ENCODE peak calls at places on chromosomes 11 and 22, in six cellular contexts. Q is fibroblast of mammary gland, L is fibroblast of lung, W is AG04449, I is ascending aorta, S is fibroblast of pulmonary artery. X is an unnamed sample.

GRCh38 chr22:48444320-48445112 is 1383.2 kb downstream of the BRD1 start:
- DNase-seq in Q (no peak), L (no peak), W (no peak), I (no peak), S (no peak), X (no peak)

GRCh38 chr11:71244116-71244815 is 8.1 kb downstream of the SHANK2 start:
- DNase-seq in Q (peak), L (peak), W (peak), I (no peak), S (no peak), X (no peak)

GRCh38 chr22:36740716-36741115 is 35.2 kb downstream of the IFT27 start:
- DNase-seq in Q (no peak), L (no peak), W (no peak), I (no peak), S (no peak), X (no peak)

GRCh38 chr11:70109006-70109405 is 30.9 kb downstream of the ANO1 start:
- DNase-seq in Q (no peak), L (no peak), W (no peak), I (no peak), S (no peak), X (no peak)

GRCh38 chr11:78161937-78162336 is 22.5 kb upstream of the ALG8 start:
- DNase-seq in Q (peak), L (no peak), W (no peak), I (no peak), S (peak), X (peak)

GRCh38 chr11:135027461-135027860 is 615.4 kb upstream of the B3GAT1 start:
- DNase-seq in Q (peak), L (peak), W (no peak), I (no peak), S (peak), X (peak)

GRCh38 chr11:102431404-102431803 is 21.2 kb downstream of the TMEM123 start:
- DNase-seq in Q (no peak), L (no peak), W (no peak), I (no peak), S (no peak), X (no peak)

GRCh38 chr22:31102441-31103081 is 4.8 kb downstream of the SELENOM start:
- DNase-seq in Q (peak), L (peak), W (peak), I (peak), S (peak), X (peak)

GRCh38 chr22:38923463-38924196 is 33.8 kb upstream of the APOBEC3A start:
- DNase-seq in Q (peak), L (peak), W (peak), I (peak), S (peak), X (peak)

GRCh38 chr22:46297151-46297819 is 615 bp downstream of the GTSE1 start:
- DNase-seq in Q (peak), L (peak), W (no peak), I (no peak), S (peak), X (no peak)

GRCh38 chr11:11871991-11872401 is 30.2 kb downstream of the USP47 start:
- DNase-seq in Q (no peak), L (no peak), W (no peak), I (no peak), S (no peak), X (no peak)

GRCh38 chr11:63369165-63369970 is at the start of gene SLC22A9:
- DNase-seq in Q (no peak), L (no peak), W (no peak), I (no peak), S (no peak), X (no peak)

GRCh38 chr11:77193915-77194830 is 66.1 kb downstream of the MYO7A start:
- DNase-seq in Q (no peak), L (no peak), W (no peak), I (no peak), S (no peak), X (no peak)

GRCh38 chr11:5690736-5691135 is 1.1 kb downstream of the TRIM22 start:
- DNase-seq in Q (peak), L (peak), W (no peak), I (no peak), S (peak), X (peak)

GRCh38 chr22:24761888-24762675 is 12.4 kb downstream of the PIWIL3 start:
- DNase-seq in Q (no peak), L (no peak), W (no peak), I (no peak), S (peak), X (peak)

GRCh38 chr11:45596571-45596970 is 68.9 kb downstream of the CHST1 start:
- DNase-seq in Q (no peak), L (no peak), W (no peak), I (no peak), S (no peak), X (no peak)

GRCh38 chr22:24601217-24602104 is 1.5 kb upstream of the GGT1 start:
- DNase-seq in Q (no peak), L (no peak), W (no peak), I (no peak), S (no peak), X (no peak)

GRCh38 chr11:86688398-86689179 is 16.2 kb upstream of the ME3 start:
- DNase-seq in Q (peak), L (peak), W (peak), I (peak), S (peak), X (peak)

GRCh38 chr11:44748606-44749005 is 21.8 kb downstream of the TSPAN18 start:
- DNase-seq in Q (no peak), L (no peak), W (no peak), I (no peak), S (no peak), X (no peak)

GRCh38 chr11:93845181-93846092 is 5.0 kb downstream of the VSTM5 start:
- DNase-seq in Q (no peak), L (no peak), W (no peak), I (no peak), S (no peak), X (no peak)

GRCh38 chr11:62508336-62509058 is 38.1 kb downstream of the AHNAK start:
- DNase-seq in Q (no peak), L (peak), W (peak), I (peak), S (peak), X (no peak)

GRCh38 chr22:49193348-49193747 is 634.3 kb downstream of the BRD1 start:
- DNase-seq in Q (no peak), L (no peak), W (no peak), I (no peak), S (no peak), X (no peak)

GRCh38 chr11:27525824-27526516 is 19.4 kb upstream of the LIN7C start:
- DNase-seq in Q (no peak), L (no peak), W (no peak), I (no peak), S (no peak), X (no peak)

GRCh38 chr11:73217131-73217809 is 811 bp upstream of the P2RY2 start:
- DNase-seq in Q (no peak), L (no peak), W (no peak), I (peak), S (no peak), X (no peak)

GRCh38 chr11:118663929-118664328 is 15.5 kb downstream of the TREH start:
- DNase-seq in Q (no peak), L (no peak), W (no peak), I (no peak), S (no peak), X (no peak)

GRCh38 chr22:49155809-49156580 is 671.7 kb downstream of the BRD1 start:
- DNase-seq in Q (no peak), L (no peak), W (no peak), I (no peak), S (no peak), X (no peak)

GRCh38 chr22:32080904-32081303 is 37.8 kb downstream of the SLC5A1 start:
- DNase-seq in Q (peak), L (peak), W (no peak), I (no peak), S (peak), X (peak)

GRCh38 chr11:22192289-22192641 is 620 bp upstream of the ANO5 start:
- DNase-seq in Q (no peak), L (no peak), W (no peak), I (no peak), S (no peak), X (no peak)

GRCh38 chr22:19120829-19121630 is 1.2 kb downstream of the DGCR2 start:
- DNase-seq in Q (peak), L (no peak), W (no peak), I (no peak), S (peak), X (peak)

GRCh38 chr11:72605958-72606357 is 68.3 kb downstream of the PDE2A start:
- DNase-seq in Q (no peak), L (no peak), W (no peak), I (no peak), S (no peak), X (peak)

GRCh38 chr11:62324738-62325556 is 12.3 kb upstream of the ASRGL1 start:
- DNase-seq in Q (peak), L (peak), W (no peak), I (no peak), S (peak), X (peak)

GRCh38 chr11:102473543-102473942 is 21.0 kb upstream of the TMEM123 start:
- DNase-seq in Q (no peak), L (no peak), W (no peak), I (no peak), S (no peak), X (no peak)

GRCh38 chr22:26134654-26135330 is 34.5 kb upstream of the SEZ6L start:
- DNase-seq in Q (no peak), L (no peak), W (no peak), I (no peak), S (no peak), X (no peak)

GRCh38 chr11:92717240-92717639 is 252.2 kb upstream of the MTNR1B start:
- DNase-seq in Q (no peak), L (no peak), W (no peak), I (no peak), S (no peak), X (no peak)

DNA sequence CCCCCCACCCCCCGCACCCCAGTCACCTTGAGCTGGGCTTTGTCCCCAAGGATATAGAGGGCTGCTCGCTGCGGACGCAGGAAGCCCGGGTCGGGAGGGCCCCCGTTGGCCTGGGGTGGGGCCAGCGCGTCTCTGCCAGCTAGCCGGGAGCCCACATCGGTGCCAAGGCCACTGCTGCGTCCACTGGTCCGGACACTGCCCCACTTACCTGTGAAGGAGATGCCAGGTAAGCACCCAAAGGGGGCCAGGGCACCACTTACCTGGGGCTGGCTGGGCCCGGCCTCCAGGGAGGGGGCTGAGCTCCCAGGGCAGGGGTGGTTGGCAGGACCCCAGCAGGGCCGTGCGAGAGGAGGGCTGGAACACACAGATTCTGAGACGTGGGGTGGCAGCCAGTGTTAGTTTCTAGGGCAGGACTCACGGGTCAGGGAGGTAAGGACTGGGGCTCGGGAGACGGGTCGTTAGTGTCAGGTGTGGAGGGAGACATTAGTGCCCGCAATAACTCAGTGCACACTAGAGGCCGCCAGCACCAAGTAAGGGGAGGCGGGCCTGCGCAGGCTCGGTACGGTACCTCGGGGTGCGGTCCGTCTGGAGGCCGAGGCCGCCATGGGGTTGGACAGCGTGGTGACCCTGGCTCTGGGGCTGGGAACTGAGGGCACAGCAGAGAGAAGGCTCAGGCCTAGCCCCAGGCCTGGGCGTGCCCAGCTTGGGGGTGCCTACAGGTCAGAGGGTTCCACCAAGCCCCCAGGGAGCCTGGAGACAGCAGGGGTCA is 18.2 kb downstream of the SBF1 start:
- DNase-seq in Q (no peak), L (no peak), W (no peak), I (no peak), S (no peak), X (no peak)
- TF ChIP-seq CTCF in Q (no peak), L (peak), W (peak), I (no peak), S (peak), X (peak)

GRCh38 chr11:106381895-106382294 is 304.4 kb downstream of the AASDHPPT start:
- DNase-seq in Q (no peak), L (no peak), W (no peak), I (no peak), S (no peak), X (no peak)

GRCh38 chr11:106384429-106384828 is 307.0 kb downstream of the AASDHPPT start:
- DNase-seq in Q (no peak), L (no peak), W (no peak), I (no peak), S (no peak), X (no peak)

GRCh38 chr11:106378513-106379179 is 301.2 kb downstream of the AASDHPPT start:
- DNase-seq in Q (no peak), L (no peak), W (no peak), I (no peak), S (no peak), X (no peak)

GRCh38 chr11:106379265-106379664 is 301.8 kb downstream of the AASDHPPT start:
- DNase-seq in Q (no peak), L (no peak), W (no peak), I (no peak), S (no peak), X (no peak)

DNA sequence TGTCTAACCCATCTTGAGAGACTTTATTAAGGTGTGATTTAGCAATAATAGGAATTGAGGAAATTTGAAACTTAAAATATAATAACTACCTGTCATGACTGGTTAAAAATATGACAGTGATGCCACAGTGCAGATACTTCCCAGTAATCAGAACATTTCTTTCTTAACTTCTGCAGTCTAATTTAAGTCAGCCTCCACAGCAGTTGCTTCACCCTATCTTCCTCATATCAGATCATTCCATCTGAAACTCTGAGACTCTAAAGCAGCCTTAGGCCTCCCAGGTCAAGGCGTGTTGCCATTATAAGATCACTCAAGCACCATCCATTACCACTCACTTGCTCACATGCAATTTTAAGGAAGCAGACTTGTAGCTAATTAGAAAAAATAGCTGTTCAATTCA is 302.2 kb downstream of the AASDHPPT start:
- DNase-seq in Q (no peak), L (no peak), W (no peak), I (no peak), S (no peak), X (no peak)
- H3K4me3 ChIP-seq in Q (no peak), L (no peak), W (no peak), I (no peak), S (no peak), X (no peak)

GRCh38 chr11:95150977-95151684 is 61.5 kb downstream of the ENDOD1 start:
- DNase-seq in Q (peak), L (peak), W (no peak), I (peak), S (peak), X (peak)
- TF ChIP-seq CTCF in Q (peak), L (peak), W (peak), I (peak), S (peak), X (peak)

GRCh38 chr11:67407700-67408163 is 3.8 kb downstream of the TBC1D10C start:
- DNase-seq in Q (no peak), L (no peak), W (no peak), I (no peak), S (no peak), X (no peak)

GRCh38 chr11:67408437-67409200 is 4.7 kb downstream of the TBC1D10C start:
- DNase-seq in Q (no peak), L (no peak), W (no peak), I (no peak), S (no peak), X (no peak)

GRCh38 chr11:67410369-67410831 is 5.1 kb upstream of the CARNS1 start:
- DNase-seq in Q (no peak), L (no peak), W (no peak), I (no peak), S (no peak), X (no peak)

GRCh38 chr11:67409781-67410368 is 5.6 kb upstream of the CARNS1 start:
- DNase-seq in Q (no peak), L (no peak), W (no peak), I (no peak), S (no peak), X (no peak)

DNA sequence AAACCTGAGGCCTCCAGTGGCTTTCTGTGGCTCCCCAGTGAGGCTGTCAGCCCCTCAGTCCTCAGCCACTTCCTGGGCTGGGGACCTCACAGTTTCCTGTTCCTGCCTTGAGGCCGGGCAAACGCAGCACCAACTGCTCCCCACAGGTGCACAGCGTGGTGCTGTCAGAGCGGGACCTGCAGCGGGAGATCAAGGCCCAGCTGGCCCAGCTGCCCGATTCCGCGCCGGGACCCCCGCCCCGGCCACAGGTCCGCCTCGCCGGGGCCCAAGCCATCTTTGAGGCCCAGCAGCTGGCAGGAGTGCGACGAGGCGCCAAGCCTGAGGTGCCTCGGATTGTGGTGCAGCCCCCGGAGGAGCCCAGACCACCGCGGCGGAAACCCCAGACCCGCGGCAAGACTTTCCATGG is 5.4 kb downstream of the TBC1D10C start:
- DNase-seq in Q (no peak), L (no peak), W (no peak), I (no peak), S (no peak), X (no peak)
- H3K4me3 ChIP-seq in Q (no peak), L (no peak), W (no peak), I (no peak), S (no peak), X (no peak)

X was measured in cardiac fibroblast.